ENCODE peak calls at places on chromosomes 5 and 9, in seven cellular contexts. H is ureter; A is ACHN; W is left ventricle myocardium superior; I is heart right ventricle; B is MCF 10A; U is stimulated activated CD4-positive, alpha-beta T cell treated with anti-CD3 and anti-CD28 coated beads, Interleukin-15, amount 100 ng/mL, for 24 hours. T is an unnamed sample.

GRCh38 chr5:59416441-59416840 is 477.1 kb downstream of the PDE4D start:
- DNase-seq in H (no peak), A (no peak), W (no peak), I (no peak), B (no peak), U (no peak), T (peak)

GRCh38 chr9:3473402-3473801 is 52.4 kb downstream of the RFX3 start:
- DNase-seq in H (no peak), A (no peak), W (no peak), I (no peak), B (no peak), U (no peak), T (no peak)

GRCh38 chr9:136328622-136329041 is 1.3 kb downstream of the GPSM1 start:
- DNase-seq in H (no peak), A (no peak), W (peak), I (peak), B (no peak), U (no peak), T (no peak)

GRCh38 chr5:150438873-150439546 is 10.5 kb downstream of the RPS14 start:
- DNase-seq in H (no peak), A (peak), W (no peak), I (no peak), B (peak), U (peak), T (peak)

GRCh38 chr5:124162782-124163532 is 583.5 kb downstream of the ZNF608 start:
- DNase-seq in H (no peak), A (no peak), W (peak), I (peak), B (no peak), U (no peak), T (peak)

GRCh38 chr9:135887585-135888050 is 19.7 kb downstream of the CAMSAP1 start:
- DNase-seq in H (no peak), A (no peak), W (no peak), I (peak), B (no peak), U (peak), T (no peak)

GRCh38 chr5:35803221-35803651 is 53.5 kb upstream of the IL7R start:
- DNase-seq in H (no peak), A (no peak), W (peak), I (no peak), B (no peak), U (no peak), T (no peak)

GRCh38 chr5:74866653-74867162 is 521 bp upstream of the FAM169A start:
- DNase-seq in H (no peak), A (no peak), W (no peak), I (peak), B (no peak), U (peak), T (no peak)

GRCh38 chr5:7714697-7715096 is 136.2 kb downstream of the CFAP90 start:
- DNase-seq in H (no peak), A (no peak), W (no peak), I (no peak), B (no peak), U (no peak), T (peak)

GRCh38 chr5:165844571-165844970 is 2339.2 kb downstream of the MAT2B start:
- DNase-seq in H (no peak), A (no peak), W (no peak), I (no peak), B (no peak), U (no peak), T (no peak)

GRCh38 chr5:132253008-132253441 is 4.5 kb upstream of the PDLIM4 start:
- DNase-seq in H (peak), A (no peak), W (no peak), I (no peak), B (no peak), U (no peak), T (no peak)

GRCh38 chr5:135843571-135844337 is 9.3 kb downstream of the SLC25A48 start:
- DNase-seq in H (no peak), A (no peak), W (no peak), I (no peak), B (peak), U (no peak), T (peak)

GRCh38 chr5:17359451-17359965 is 138.5 kb upstream of the TAF11L2 start:
- DNase-seq in H (no peak), A (no peak), W (no peak), I (no peak), B (no peak), U (no peak), T (peak)

GRCh38 chr5:56247596-56247995 is 14.5 kb upstream of the ANKRD55 start:
- DNase-seq in H (no peak), A (no peak), W (no peak), I (no peak), B (no peak), U (no peak), T (no peak)

GRCh38 chr9:133107245-133107722 is 13.8 kb downstream of the RALGDS start:
- DNase-seq in H (no peak), A (no peak), W (no peak), I (no peak), B (no peak), U (no peak), T (no peak)

GRCh38 chr5:111227805-111228204 is 3.6 kb downstream of the CAMK4 start:
- DNase-seq in H (no peak), A (peak), W (no peak), I (no peak), B (peak), U (peak), T (peak)

GRCh38 chr9:2622361-2623045 is 916 bp downstream of the VLDLR start:
- DNase-seq in H (peak), A (peak), W (peak), I (peak), B (no peak), U (peak), T (peak)

GRCh38 chr5:172688735-172689572 is 47.9 kb downstream of the NEURL1B start:
- DNase-seq in H (peak), A (no peak), W (peak), I (peak), B (no peak), U (peak), T (peak)

GRCh38 chr5:146622391-146622790 is 106.4 kb upstream of the GPR151 start:
- DNase-seq in H (no peak), A (no peak), W (no peak), I (no peak), B (no peak), U (no peak), T (no peak)

GRCh38 chr5:37754976-37755375 is 84.9 kb downstream of the GDNF start:
- DNase-seq in H (no peak), A (no peak), W (no peak), I (no peak), B (no peak), U (no peak), T (no peak)

GRCh38 chr9:35733109-35733541 is 659 bp downstream of the CREB3 start:
- DNase-seq in H (no peak), A (peak), W (no peak), I (no peak), B (peak), U (no peak), T (peak)

GRCh38 chr5:90133941-90134340 is 275.6 kb downstream of the CETN3 start:
- DNase-seq in H (no peak), A (no peak), W (no peak), I (no peak), B (no peak), U (no peak), T (no peak)

GRCh38 chr5:7850533-7851239 is at the start of gene CFAP90:
- DNase-seq in H (peak), A (peak), W (peak), I (peak), B (no peak), U (peak), T (no peak)

GRCh38 chr9:16509946-16510504 is 360.4 kb downstream of the BNC2 start:
- DNase-seq in H (no peak), A (peak), W (no peak), I (no peak), B (peak), U (no peak), T (peak)

GRCh38 chr9:69916950-69917349 is 96.3 kb downstream of the CFAP95 start:
- DNase-seq in H (no peak), A (no peak), W (no peak), I (no peak), B (no peak), U (no peak), T (peak)